ENCODE peak calls at places on chromosome 6, in seven cellular contexts. One of them, this sample, is unnamed.
A peak's percentile ranks its signal among the peaks of the same experiment; 100 is the strongest.

GRCh38 chr6:107083047-107083768 is 32.1 kb downstream of the BEND3 start:
- DNase-seq in left lung: no peak
- DNase-seq in aorta: no peak
- DNase-seq in CD4-positive, alpha-beta T cell: no peak
- DNase-seq in ovary: no peak
- DNase-seq in HL-60: no peak
- DNase-seq in left ventricle myocardium inferior: no peak
- DNase-seq in this sample: no peak

GRCh38 chr6:63663147-63663877 is 27.7 kb downstream of the PHF3 start:
- DNase-seq in CD4-positive, alpha-beta T cell: no peak
- DNase-seq in left ventricle myocardium inferior: no peak
- DNase-seq in left lung: no peak
- DNase-seq in HL-60: no peak
- DNase-seq in aorta: no peak
- DNase-seq in ovary: no peak
- DNase-seq in this sample: no peak

GRCh38 chr6:35411066-35411465 is 41.1 kb upstream of the FANCE start:
- DNase-seq in aorta: no peak
- DNase-seq in left lung: no peak
- DNase-seq in left ventricle myocardium inferior: no peak
- DNase-seq in ovary: no peak
- DNase-seq in HL-60: peak; percentile 49
- DNase-seq in CD4-positive, alpha-beta T cell: peak; percentile 6
- DNase-seq in this sample: no peak

GRCh38 chr6:46235242-46235641 is 64.5 kb upstream of the ENPP5 start:
- DNase-seq in left ventricle myocardium inferior: no peak
- DNase-seq in ovary: no peak
- DNase-seq in left lung: no peak
- DNase-seq in aorta: no peak
- DNase-seq in CD4-positive, alpha-beta T cell: no peak
- DNase-seq in HL-60: no peak
- DNase-seq in this sample: no peak

GRCh38 chr6:38326837-38327236 is 312.9 kb downstream of the BTBD9 start:
- DNase-seq in ovary: no peak
- DNase-seq in left lung: no peak
- DNase-seq in aorta: no peak
- DNase-seq in left ventricle myocardium inferior: no peak
- DNase-seq in CD4-positive, alpha-beta T cell: no peak
- DNase-seq in HL-60: no peak
- DNase-seq in this sample: no peak

GRCh38 chr6:166906376-166907044 is 49.8 kb downstream of the RNASET2 start:
- DNase-seq in aorta: no peak
- DNase-seq in ovary: no peak
- DNase-seq in left ventricle myocardium inferior: no peak
- DNase-seq in left lung: peak; percentile 48
- DNase-seq in CD4-positive, alpha-beta T cell: no peak
- DNase-seq in HL-60: no peak
- DNase-seq in this sample: no peak

GRCh38 chr6:130829333-130829910 is 2.2 kb downstream of the SMLR1 start:
- DNase-seq in left lung: no peak
- DNase-seq in aorta: no peak
- DNase-seq in CD4-positive, alpha-beta T cell: no peak
- DNase-seq in HL-60: peak; percentile 27
- DNase-seq in left ventricle myocardium inferior: no peak
- DNase-seq in ovary: no peak
- DNase-seq in this sample: no peak

GRCh38 chr6:97189767-97190166 is 93.2 kb downstream of the MMS22L start:
- DNase-seq in aorta: no peak
- DNase-seq in HL-60: no peak
- DNase-seq in left ventricle myocardium inferior: no peak
- DNase-seq in CD4-positive, alpha-beta T cell: no peak
- DNase-seq in left lung: no peak
- DNase-seq in ovary: no peak
- DNase-seq in this sample: no peak

GRCh38 chr6:52574709-52575489 is 2.0 kb downstream of the TRAM2 start:
- DNase-seq in ovary: no peak
- DNase-seq in HL-60: peak; percentile 77
- DNase-seq in aorta: peak; percentile 81
- DNase-seq in CD4-positive, alpha-beta T cell: peak; percentile 43
- DNase-seq in left ventricle myocardium inferior: no peak
- DNase-seq in left lung: no peak
- DNase-seq in this sample: no peak

GRCh38 chr6:40419377-40419776 is 167.8 kb downstream of the LRFN2 start:
- DNase-seq in HL-60: no peak
- DNase-seq in left lung: no peak
- DNase-seq in ovary: no peak
- DNase-seq in CD4-positive, alpha-beta T cell: no peak
- DNase-seq in aorta: no peak
- DNase-seq in left ventricle myocardium inferior: no peak
- DNase-seq in this sample: no peak
- H3K27ac ChIP-seq in HL-60: no peak overlapping the region
- H3K27ac ChIP-seq in left lung: no peak overlapping the region
- H3K27ac ChIP-seq in ovary: no peak overlapping the region
- H3K27ac ChIP-seq in CD4-positive, alpha-beta T cell: no peak overlapping the region
- H3K27ac ChIP-seq in aorta: no peak overlapping the region
- H3K27ac ChIP-seq in left ventricle myocardium inferior: no peak overlapping the region
- H3K27ac ChIP-seq in this sample: no peak overlapping the region

DNA sequence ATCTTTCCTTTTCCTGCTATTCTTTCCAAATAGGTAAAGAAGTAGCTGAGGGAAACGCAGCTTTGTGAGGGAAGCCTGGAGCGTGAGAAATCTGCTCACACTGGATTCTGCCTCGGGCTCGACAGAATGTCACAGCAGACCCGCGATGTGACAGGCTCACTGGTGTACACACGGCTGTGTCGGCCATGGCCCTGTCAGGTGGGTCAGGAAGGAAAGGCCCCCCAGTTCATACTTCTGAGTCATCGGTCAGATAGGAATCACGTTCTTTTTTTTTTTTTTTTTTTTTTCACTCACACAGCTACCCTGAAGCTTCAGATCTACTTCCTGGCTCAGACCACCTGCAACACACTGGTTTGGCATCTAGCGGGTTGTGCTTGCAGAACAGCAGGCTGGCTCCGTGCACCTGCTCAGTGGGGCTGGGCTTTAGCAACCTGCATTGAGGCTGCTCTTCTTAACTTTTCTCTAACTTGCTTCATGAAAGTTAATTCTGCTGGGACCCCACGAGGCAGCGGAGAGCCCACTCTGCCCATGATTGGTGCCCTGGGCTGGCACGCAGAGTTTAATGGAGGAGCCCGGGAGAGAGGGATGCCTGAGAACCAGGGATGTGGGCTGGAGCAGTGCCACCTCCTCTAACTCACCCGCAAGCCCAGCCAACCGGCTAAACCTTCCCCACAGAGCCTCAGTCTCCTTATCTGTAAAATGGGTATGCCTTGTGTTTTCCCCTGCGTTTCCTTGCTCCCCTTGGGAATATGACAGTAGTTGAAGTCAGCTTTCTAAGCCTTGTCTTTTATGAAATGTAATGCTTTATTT is 61.5 kb upstream of the FNDC1 start:
- DNase-seq in CD4-positive, alpha-beta T cell: peak; percentile 65
- DNase-seq in HL-60: no peak
- DNase-seq in aorta: no peak
- DNase-seq in left lung: no peak
- DNase-seq in ovary: no peak
- DNase-seq in left ventricle myocardium inferior: no peak
- DNase-seq in this sample: no peak
- H3K27ac ChIP-seq in CD4-positive, alpha-beta T cell: peak overlapping the region; percentile 92
- H3K27ac ChIP-seq in HL-60: peak overlapping the region; percentile 69
- H3K27ac ChIP-seq in aorta: no peak overlapping the region
- H3K27ac ChIP-seq in left lung: peak overlapping the region; percentile 26
- H3K27ac ChIP-seq in ovary: no peak overlapping the region
- H3K27ac ChIP-seq in left ventricle myocardium inferior: no peak overlapping the region
- H3K27ac ChIP-seq in this sample: peak overlapping the region; percentile 24

GRCh38 chr6:49300911-49301310 is 162.1 kb downstream of the MMUT start:
- DNase-seq in left ventricle myocardium inferior: no peak
- DNase-seq in left lung: no peak
- DNase-seq in CD4-positive, alpha-beta T cell: no peak
- DNase-seq in ovary: no peak
- DNase-seq in HL-60: no peak
- DNase-seq in aorta: no peak
- DNase-seq in this sample: no peak
- H3K27ac ChIP-seq in left ventricle myocardium inferior: no peak overlapping the region
- H3K27ac ChIP-seq in left lung: no peak overlapping the region
- H3K27ac ChIP-seq in CD4-positive, alpha-beta T cell: no peak overlapping the region
- H3K27ac ChIP-seq in ovary: no peak overlapping the region
- H3K27ac ChIP-seq in HL-60: no peak overlapping the region
- H3K27ac ChIP-seq in aorta: no peak overlapping the region
- H3K27ac ChIP-seq in this sample: no peak overlapping the region

GRCh38 chr6:157557541-157557940 is 176.6 kb downstream of the ZDHHC14 start:
- DNase-seq in aorta: no peak
- DNase-seq in ovary: no peak
- DNase-seq in CD4-positive, alpha-beta T cell: no peak
- DNase-seq in left ventricle myocardium inferior: no peak
- DNase-seq in left lung: no peak
- DNase-seq in HL-60: no peak
- DNase-seq in this sample: no peak
- H3K27ac ChIP-seq in aorta: no peak overlapping the region
- H3K27ac ChIP-seq in ovary: no peak overlapping the region
- H3K27ac ChIP-seq in CD4-positive, alpha-beta T cell: no peak overlapping the region
- H3K27ac ChIP-seq in left ventricle myocardium inferior: no peak overlapping the region
- H3K27ac ChIP-seq in left lung: no peak overlapping the region
- H3K27ac ChIP-seq in HL-60: no peak overlapping the region
- H3K27ac ChIP-seq in this sample: no peak overlapping the region

DNA sequence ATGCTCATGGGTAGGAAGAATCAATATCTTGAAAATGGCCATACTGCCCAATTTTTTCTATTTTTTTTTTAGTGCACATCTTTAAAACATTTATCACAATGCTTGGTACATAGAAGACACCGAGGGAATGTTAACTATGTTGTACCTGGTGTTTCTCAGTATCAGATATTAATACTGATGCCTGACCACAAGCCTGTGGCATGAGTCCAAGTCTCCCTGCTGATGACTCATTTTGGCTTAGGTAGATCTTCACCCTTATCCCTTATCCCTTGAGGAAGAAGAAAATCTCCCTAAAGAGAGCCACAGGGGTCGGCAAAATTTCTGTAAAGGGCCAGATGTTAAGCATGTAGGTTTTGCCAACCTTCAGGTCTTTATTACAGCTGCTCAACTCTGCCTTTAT is 14.5 kb downstream of the CD109 start:
- DNase-seq in left ventricle myocardium inferior: no peak
- DNase-seq in left lung: no peak
- DNase-seq in HL-60: no peak
- DNase-seq in ovary: no peak
- DNase-seq in aorta: no peak
- DNase-seq in CD4-positive, alpha-beta T cell: no peak
- DNase-seq in this sample: no peak
- H3K27ac ChIP-seq in left ventricle myocardium inferior: no peak overlapping the region
- H3K27ac ChIP-seq in left lung: no peak overlapping the region
- H3K27ac ChIP-seq in HL-60: no peak overlapping the region
- H3K27ac ChIP-seq in ovary: no peak overlapping the region
- H3K27ac ChIP-seq in aorta: no peak overlapping the region
- H3K27ac ChIP-seq in CD4-positive, alpha-beta T cell: no peak overlapping the region
- H3K27ac ChIP-seq in this sample: no peak overlapping the region

GRCh38 chr6:50846860-50847171 is 28.1 kb downstream of the TFAP2B start:
- DNase-seq in HL-60: no peak
- DNase-seq in left lung: no peak
- DNase-seq in ovary: no peak
- DNase-seq in left ventricle myocardium inferior: no peak
- DNase-seq in CD4-positive, alpha-beta T cell: no peak
- DNase-seq in aorta: no peak
- DNase-seq in this sample: no peak
- H3K27ac ChIP-seq in HL-60: no peak overlapping the region
- H3K27ac ChIP-seq in left lung: no peak overlapping the region
- H3K27ac ChIP-seq in ovary: no peak overlapping the region
- H3K27ac ChIP-seq in left ventricle myocardium inferior: no peak overlapping the region
- H3K27ac ChIP-seq in CD4-positive, alpha-beta T cell: no peak overlapping the region
- H3K27ac ChIP-seq in aorta: no peak overlapping the region
- H3K27ac ChIP-seq in this sample: no peak overlapping the region

GRCh38 chr6:45075246-45075645 is 252.9 kb upstream of the RUNX2 start:
- DNase-seq in left ventricle myocardium inferior: no peak
- DNase-seq in aorta: no peak
- DNase-seq in CD4-positive, alpha-beta T cell: no peak
- DNase-seq in HL-60: no peak
- DNase-seq in left lung: no peak
- DNase-seq in ovary: no peak
- DNase-seq in this sample: no peak
- H3K27ac ChIP-seq in left ventricle myocardium inferior: no peak overlapping the region
- H3K27ac ChIP-seq in aorta: no peak overlapping the region
- H3K27ac ChIP-seq in CD4-positive, alpha-beta T cell: no peak overlapping the region
- H3K27ac ChIP-seq in HL-60: no peak overlapping the region
- H3K27ac ChIP-seq in left lung: no peak overlapping the region
- H3K27ac ChIP-seq in ovary: no peak overlapping the region
- H3K27ac ChIP-seq in this sample: no peak overlapping the region

DNA sequence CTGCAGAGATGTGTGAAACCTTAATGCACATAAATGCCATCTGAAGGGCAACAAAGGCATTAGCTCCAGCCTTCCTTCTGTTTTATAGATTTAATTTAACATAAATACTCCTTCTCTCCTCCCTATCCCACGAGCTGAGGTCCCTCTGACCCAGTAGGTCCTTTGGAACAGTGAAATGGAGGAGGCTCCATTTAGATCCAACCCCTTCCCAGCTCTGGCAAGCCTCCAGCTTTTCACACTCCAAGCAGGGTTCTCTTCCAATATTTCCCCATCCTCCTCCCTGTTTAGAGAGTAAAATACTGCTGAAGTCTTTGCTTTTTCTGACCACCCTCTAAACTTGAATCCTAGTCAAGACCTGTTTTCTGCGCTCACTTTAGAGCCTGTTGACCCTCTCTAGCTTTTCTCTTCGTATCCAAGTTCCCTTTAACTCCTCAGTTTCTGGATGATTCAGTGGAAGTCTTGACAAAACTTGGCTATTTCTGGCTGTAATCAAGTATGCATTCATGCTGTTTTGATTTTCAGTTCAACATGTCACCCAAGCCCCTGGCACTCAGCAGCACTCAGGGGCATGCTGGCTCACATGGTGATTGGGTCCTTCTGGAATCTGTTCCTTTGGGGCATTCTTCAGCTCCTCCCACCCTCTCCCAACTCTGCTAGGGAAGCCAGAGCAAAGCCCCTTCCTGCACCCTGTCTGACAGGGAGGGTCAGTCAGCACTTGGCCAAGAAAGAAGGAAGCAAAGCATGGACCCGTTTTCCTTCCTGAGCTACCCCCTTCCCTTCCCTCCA is 6.8 kb downstream of the PLEKHG1 start:
- DNase-seq in left ventricle myocardium inferior: no peak
- DNase-seq in ovary: peak; percentile 54
- DNase-seq in left lung: no peak
- DNase-seq in HL-60: no peak
- DNase-seq in CD4-positive, alpha-beta T cell: no peak
- DNase-seq in aorta: no peak
- DNase-seq in this sample: no peak
- H3K27ac ChIP-seq in left ventricle myocardium inferior: peak overlapping the region; percentile 28
- H3K27ac ChIP-seq in ovary: no peak overlapping the region
- H3K27ac ChIP-seq in left lung: no peak overlapping the region
- H3K27ac ChIP-seq in HL-60: no peak overlapping the region
- H3K27ac ChIP-seq in CD4-positive, alpha-beta T cell: no peak overlapping the region
- H3K27ac ChIP-seq in aorta: no peak overlapping the region
- H3K27ac ChIP-seq in this sample: no peak overlapping the region

DNA sequence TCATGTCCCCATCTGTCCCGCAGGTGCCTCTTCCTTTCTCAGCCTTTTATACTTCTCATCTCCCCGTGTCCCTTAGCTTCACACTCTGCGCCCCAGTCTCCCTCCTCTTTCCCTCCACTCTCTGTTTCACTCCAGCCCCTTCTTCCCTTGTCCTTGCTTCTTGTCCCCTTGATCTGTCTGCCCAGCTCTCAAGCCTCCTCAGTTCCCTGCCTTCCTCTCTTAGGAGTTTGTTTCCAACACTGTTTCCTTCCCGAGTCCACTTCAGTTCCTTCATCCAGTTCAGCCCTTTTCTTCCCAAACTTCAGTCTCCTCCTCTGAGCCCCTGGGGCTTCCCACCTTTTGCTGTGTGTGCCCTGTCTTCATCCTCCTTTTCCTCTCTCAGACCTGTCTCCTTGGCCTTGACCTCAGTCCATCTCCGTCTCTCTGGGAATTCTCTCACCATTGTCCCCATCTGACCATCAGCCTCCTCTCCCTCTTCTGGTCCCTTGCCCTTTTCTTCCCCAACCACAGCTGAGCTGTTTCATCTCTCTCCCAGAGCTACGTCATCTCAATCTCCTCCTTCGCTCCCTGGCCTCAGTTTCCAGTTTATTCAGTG is 2.8 kb upstream of the DDR1 start:
- DNase-seq in left ventricle myocardium inferior: no peak
- DNase-seq in left lung: no peak
- DNase-seq in HL-60: no peak
- DNase-seq in ovary: no peak
- DNase-seq in CD4-positive, alpha-beta T cell: no peak
- DNase-seq in aorta: no peak
- DNase-seq in this sample: no peak
- H3K27ac ChIP-seq in left ventricle myocardium inferior: peak overlapping the region; percentile 86
- H3K27ac ChIP-seq in left lung: no peak overlapping the region
- H3K27ac ChIP-seq in HL-60: no peak overlapping the region
- H3K27ac ChIP-seq in ovary: peak overlapping the region; percentile 97
- H3K27ac ChIP-seq in CD4-positive, alpha-beta T cell: no peak overlapping the region
- H3K27ac ChIP-seq in aorta: no peak overlapping the region
- H3K27ac ChIP-seq in this sample: peak overlapping the region; percentile 80

This sample was measured in upper lobe of right lung.